ENCODE peak calls at places on chromosomes 5 and 9, in six cellular contexts. D, I, Z, L, X and K are unnamed samples.

GRCh38 chr5:159642379-159642778 is 273.9 kb upstream of the ADRA1B start:
- DNase-seq in D (no peak), I (no peak), Z (no peak), L (no peak), X (no peak), K (no peak)

GRCh38 chr5:53343187-53343586 is 137.2 kb upstream of the FST start:
- DNase-seq in D (peak; percentile 99), I (no peak), Z (no peak), L (no peak), X (no peak), K (no peak)

GRCh38 chr5:18968966-18969365 is 1019.0 kb downstream of the CDH18 start:
- DNase-seq in D (no peak), I (no peak), Z (no peak), L (no peak), X (no peak), K (no peak)

GRCh38 chr5:30749971-30750370 is 443.5 kb upstream of the CDH6 start:
- DNase-seq in D (peak; percentile 33), I (no peak), Z (no peak), L (no peak), X (no peak), K (no peak)

GRCh38 chr9:113154471-113154870 is 3.7 kb downstream of the SLC31A2 start:
- DNase-seq in D (peak; percentile 79), I (no peak), Z (no peak), L (peak; percentile 72), X (peak; percentile 61), K (no peak)

GRCh38 chr9:77488439-77489126 is 159.5 kb downstream of the GNA14 start:
- DNase-seq in D (peak; percentile 20), I (no peak), Z (peak; percentile 45), L (no peak), X (no peak), K (peak; percentile 18)

GRCh38 chr5:167392252-167392651 is 899.2 kb upstream of the WWC1 start:
- DNase-seq in D (no peak), I (no peak), Z (peak; percentile 52), L (no peak), X (no peak), K (no peak)

GRCh38 chr5:150236313-150236712 is 46.5 kb downstream of the SLC6A7 start:
- DNase-seq in D (no peak), I (no peak), Z (no peak), L (no peak), X (no peak), K (no peak)

GRCh38 chr5:4549351-4549750 is 590.8 kb upstream of the ADAMTS16 start:
- DNase-seq in D (no peak), I (no peak), Z (peak; percentile 57), L (no peak), X (no peak), K (no peak)

GRCh38 chr5:66882592-66883227 is 286.5 kb downstream of the MAST4 start:
- DNase-seq in D (peak; percentile 72), I (no peak), Z (no peak), L (no peak), X (no peak), K (no peak)

GRCh38 chr5:41878173-41878572 is 7.9 kb upstream of the OXCT1 start:
- DNase-seq in D (no peak), I (no peak), Z (no peak), L (no peak), X (no peak), K (no peak)

GRCh38 chr5:17154211-17154996 is 63.0 kb upstream of the BASP1 start:
- DNase-seq in D (peak; percentile 88), I (no peak), Z (peak; percentile 37), L (no peak), X (peak; percentile 65), K (no peak)

GRCh38 chr5:160479926-160480325 is 58.3 kb downstream of the PTTG1 start:
- DNase-seq in D (peak; percentile 84), I (no peak), Z (no peak), L (no peak), X (no peak), K (no peak)

GRCh38 chr5:71895546-71895945 is 176.5 kb downstream of the CARTPT start:
- DNase-seq in D (no peak), I (no peak), Z (no peak), L (no peak), X (no peak), K (no peak)

GRCh38 chr5:158133369-158133768 is 274.4 kb upstream of the CLINT1 start:
- DNase-seq in D (no peak), I (no peak), Z (no peak), L (no peak), X (no peak), K (no peak)

GRCh38 chr5:107765685-107766063 is 94.9 kb upstream of the EFNA5 start:
- DNase-seq in D (no peak), I (no peak), Z (no peak), L (no peak), X (no peak), K (no peak)

GRCh38 chr9:122464633-122465567 is 12.8 kb downstream of the OR1J1 start:
- DNase-seq in D (peak; percentile 91), I (peak; percentile 43), Z (peak; percentile 73), L (peak; percentile 91), X (peak; percentile 57), K (peak; percentile 75)
- H3K4me3 ChIP-seq in D (peak overlapping the region; percentile 54), I (peak overlapping the region; percentile 67), Z (no peak overlapping the region), L (peak overlapping the region; percentile 42), X (peak overlapping the region; percentile 13), K (peak overlapping the region; percentile 64)

GRCh38 chr9:114387678-114388431 is at the start of gene AKNA:
- DNase-seq in D (peak; percentile 79), I (no peak), Z (peak; percentile 85), L (peak; percentile 92), X (no peak), K (no peak)
- H3K4me3 ChIP-seq in D (peak within 1 kb of the TSS; percentile 51), I (peak within 1 kb of the TSS; percentile 85), Z (peak within 1 kb of the TSS; percentile 34), L (peak within 1 kb of the TSS; percentile 62), X (peak within 1 kb of the TSS; percentile 58), K (peak within 1 kb of the TSS; percentile 19)

DNA sequence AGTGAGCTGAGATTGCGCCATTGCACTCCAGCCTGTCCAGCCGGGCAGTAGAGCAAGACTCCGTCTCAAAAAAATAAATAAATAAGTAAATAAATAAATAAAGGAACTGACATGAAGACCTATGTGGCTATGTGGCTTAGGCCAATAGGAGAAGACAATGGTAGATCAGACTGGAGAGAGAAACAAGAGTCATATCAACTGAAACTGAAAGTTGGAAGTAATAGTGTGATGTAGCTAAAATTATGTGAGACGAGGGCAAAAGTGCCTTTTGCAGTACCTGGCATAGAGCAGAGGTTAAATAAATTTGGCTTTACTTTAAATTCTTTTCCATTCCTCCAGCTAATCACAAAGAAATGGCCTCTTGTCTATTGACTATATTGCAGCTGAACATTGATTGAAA is 7.3 kb downstream of the FBP2 start:
- DNase-seq in D (no peak), I (no peak), Z (no peak), L (no peak), X (no peak), K (no peak)
- H3K4me3 ChIP-seq in D (no peak overlapping the region), I (no peak overlapping the region), Z (no peak overlapping the region), L (no peak overlapping the region), X (no peak overlapping the region), K (no peak overlapping the region)

GRCh38 chr5:163505475-163506457 is at the start of gene MAT2B:
- DNase-seq in D (peak; percentile 91), I (peak; percentile 78), Z (peak; percentile 98), L (peak; percentile 97), X (peak; percentile 71), K (peak; percentile 96)

GRCh38 chr5:163503106-163504090 is 2.0 kb upstream of the MAT2B start:
- DNase-seq in D (peak; percentile 82), I (peak; percentile 12), Z (peak; percentile 74), L (peak; percentile 82), X (peak; percentile 38), K (peak; percentile 45)

GRCh38 chr5:163504091-163504931 is 1.1 kb upstream of the MAT2B start:
- DNase-seq in D (peak; percentile 52), I (no peak), Z (peak; percentile 55), L (peak; percentile 76), X (no peak), K (peak; percentile 14)

GRCh38 chr5:163506726-163507125 is 1.3 kb downstream of the MAT2B start:
- DNase-seq in D (peak; percentile 67), I (no peak), Z (no peak), L (no peak), X (no peak), K (no peak)

GRCh38 chr5:163505049-163505474 is 357 bp upstream of the MAT2B start:
- DNase-seq in D (no peak), I (no peak), Z (no peak), L (no peak), X (no peak), K (no peak)
- H3K4me3 ChIP-seq in D (peak overlapping the region; percentile 74), I (peak overlapping the region; percentile 87), Z (peak overlapping the region; percentile 90), L (peak overlapping the region; percentile 63), X (peak overlapping the region; percentile 82), K (peak overlapping the region; percentile 98)

DNA sequence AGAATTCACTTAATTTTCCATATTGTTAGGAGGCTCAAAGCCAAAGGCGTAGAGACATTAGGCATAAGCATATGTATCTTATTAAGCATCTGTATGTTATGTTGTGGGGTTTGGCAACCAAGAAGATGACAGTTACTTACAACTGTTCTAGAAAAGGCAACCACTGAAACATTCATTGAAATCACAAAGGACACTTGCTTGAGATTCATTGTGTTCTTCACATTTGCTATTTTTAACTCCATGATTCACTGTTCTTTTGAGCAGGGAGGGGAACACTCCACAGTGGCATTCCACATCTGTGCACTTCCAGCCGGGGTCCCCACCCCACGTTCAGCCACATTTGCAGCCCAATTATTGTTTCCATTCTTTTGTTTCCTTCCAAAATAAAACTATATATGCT is 107.1 kb downstream of the PALM2AKAP2 start:
- DNase-seq in D (peak; percentile 74), I (no peak), Z (no peak), L (no peak), X (no peak), K (no peak)
- H3K4me3 ChIP-seq in D (no peak overlapping the region), I (no peak overlapping the region), Z (no peak overlapping the region), L (no peak overlapping the region), X (no peak overlapping the region), K (no peak overlapping the region)

GRCh38 chr9:129081388-129081889 is 528 bp downstream of the DOLPP1 start:
- DNase-seq in D (no peak), I (no peak), Z (no peak), L (no peak), X (no peak), K (no peak)
- H3K4me3 ChIP-seq in D (peak overlapping the region; percentile 87), I (peak overlapping the region; percentile 100), Z (peak overlapping the region; percentile 84), L (peak overlapping the region; percentile 82), X (peak overlapping the region; percentile 58), K (peak overlapping the region; percentile 85)

GRCh38 chr9:87599901-87600610 is 102.4 kb downstream of the DAPK1 start:
- DNase-seq in D (peak; percentile 94), I (no peak), Z (no peak), L (peak; percentile 82), X (peak; percentile 84), K (no peak)

GRCh38 chr9:87595605-87596004 is 97.9 kb downstream of the DAPK1 start:
- DNase-seq in D (no peak), I (no peak), Z (peak; percentile 47), L (peak; percentile 82), X (no peak), K (no peak)

GRCh38 chr9:87594662-87595061 is 97.0 kb downstream of the DAPK1 start:
- DNase-seq in D (no peak), I (no peak), Z (no peak), L (no peak), X (no peak), K (no peak)

GRCh38 chr9:87596862-87597261 is 99.2 kb downstream of the DAPK1 start:
- DNase-seq in D (no peak), I (no peak), Z (no peak), L (peak; percentile 83), X (no peak), K (no peak)

GRCh38 chr9:87597710-87598200 is 100.1 kb downstream of the DAPK1 start:
- DNase-seq in D (no peak), I (no peak), Z (no peak), L (no peak), X (no peak), K (no peak)
- H3K4me3 ChIP-seq in D (no peak overlapping the region), I (no peak overlapping the region), Z (no peak overlapping the region), L (no peak overlapping the region), X (no peak overlapping the region), K (no peak overlapping the region)